ENCODE peak calls at places on chromosome 14, in eight cellular contexts. Q is MG63; V is MCF 10A; I is AG04450; E is stimulated activated CD4-positive, alpha-beta T cell treated with anti-CD3 and anti-CD28 coated beads, TNF-alpha, amount 100 ng/mL, for 24 hours; X is effector CD4-positive, alpha-beta T cell; R is right cardiac atrium; Y is stimulated activated CD8-positive, alpha-beta memory T cell treated with anti-CD3 and anti-CD28 coated beads, Interleukin-7, amount 100 ng/mL, for 1 hour. N is an unnamed sample.

GRCh38 chr14:41718477-41719166 is 111.9 kb downstream of the LRFN5 start:
- DNase-seq in R (no peak), I (no peak), Y (no peak), V (peak), E (no peak), X (no peak), Q (no peak), N (no peak)

GRCh38 chr14:104113631-104114420 is 24.6 kb upstream of the KIF26A start:
- DNase-seq in R (no peak), X (no peak), V (no peak), Y (no peak), I (no peak), Q (no peak), E (no peak), N (no peak)

GRCh38 chr14:61653507-61653906 is 41.8 kb upstream of the HIF1A start:
- DNase-seq in X (no peak), I (peak), Q (peak), E (no peak), Y (no peak), R (peak), V (peak), N (no peak)

GRCh38 chr14:101593411-101594181 is 32.3 kb downstream of the DIO3 start:
- DNase-seq in V (peak), E (no peak), Q (peak), Y (no peak), X (no peak), I (no peak), R (no peak), N (no peak)

GRCh38 chr14:62301911-62302310 is 539.7 kb downstream of the SNAPC1 start:
- DNase-seq in X (no peak), E (no peak), R (no peak), Q (peak), Y (no peak), V (peak), I (peak), N (no peak)

GRCh38 chr14:59098377-59098776 is 90.1 kb upstream of the DAAM1 start:
- DNase-seq in I (peak), X (no peak), Q (peak), Y (no peak), V (peak), E (no peak), R (no peak), N (no peak)

GRCh38 chr14:75141967-75142366 is 15.1 kb upstream of the NEK9 start:
- DNase-seq in V (peak), X (no peak), E (no peak), Y (no peak), R (no peak), Q (no peak), I (no peak), N (no peak)

GRCh38 chr14:89618309-89618708 is 201.3 kb upstream of the FOXN3 start:
- DNase-seq in Q (no peak), I (no peak), Y (no peak), V (peak), X (no peak), E (no peak), R (no peak), N (peak)

GRCh38 chr14:85159726-85160125 is 370.2 kb upstream of the FLRT2 start:
- DNase-seq in I (no peak), V (no peak), Y (no peak), X (no peak), E (no peak), R (no peak), Q (no peak), N (no peak)

GRCh38 chr14:34059925-34060746 is 109.3 kb upstream of the EGLN3 start:
- DNase-seq in I (no peak), V (peak), Q (peak), X (peak), R (peak), Y (no peak), E (peak), N (peak)

GRCh38 chr14:61638595-61639391 is 56.5 kb upstream of the HIF1A start:
- DNase-seq in V (peak), X (no peak), Q (no peak), I (no peak), R (no peak), Y (no peak), E (no peak), N (no peak)

GRCh38 chr14:96103560-96104460 is 64.6 kb downstream of the C14orf132 start:
- DNase-seq in E (no peak), X (no peak), V (no peak), R (no peak), I (no peak), Q (no peak), Y (no peak), N (no peak)

GRCh38 chr14:101772770-101773169 is 11.3 kb downstream of the PPP2R5C start:
- DNase-seq in Q (no peak), I (no peak), R (no peak), Y (no peak), E (no peak), X (no peak), V (peak), N (no peak)

GRCh38 chr14:68318788-68319187 is 474.1 kb downstream of the ZFP36L1 start:
- DNase-seq in E (no peak), Y (no peak), V (no peak), I (no peak), X (no peak), R (no peak), Q (no peak), N (no peak)

GRCh38 chr14:80313806-80314205 is 102.5 kb upstream of the DIO2 start:
- DNase-seq in V (no peak), Q (no peak), I (peak), Y (no peak), E (no peak), R (no peak), X (no peak), N (no peak)

GRCh38 chr14:24307575-24308341 is at the start of gene CIDEB:
- DNase-seq in V (peak), R (peak), X (peak), E (peak), Y (no peak), Q (peak), I (no peak), N (peak)

GRCh38 chr14:93089501-93090269 is 26.0 kb downstream of the ITPK1 start:
- DNase-seq in Q (peak), V (no peak), Y (no peak), R (peak), I (no peak), X (no peak), E (no peak), N (no peak)

GRCh38 chr14:38839743-38840375 is 263.2 kb downstream of the SEC23A start:
- DNase-seq in Q (no peak), X (no peak), Y (no peak), I (no peak), E (no peak), R (no peak), V (peak), N (no peak)